ENCODE peak calls at places on chromosomes 5 and 9, in seven cellular contexts. S is endodermal cell, K is OCI-LY7, B is type B pancreatic cell, T is ascending aorta, H is heart left ventricle, Q is right atrium auricular region. P is an unnamed sample.

GRCh38 chr5:139974661-139975060 is 68.4 kb downstream of the NRG2 start:
- DNase-seq in S (peak; percentile 70), K (no peak), B (peak; percentile 47), T (no peak), H (no peak), Q (no peak), P (no peak)

GRCh38 chr9:127495884-127496555 is 44.7 kb downstream of the LRSAM1 start:
- DNase-seq in S (no peak), K (no peak), B (no peak), T (no peak), H (no peak), Q (no peak), P (no peak)

GRCh38 chr5:372911-373709 is 51.6 kb downstream of the AHRR start:
- DNase-seq in S (peak; percentile 64), K (no peak), B (peak; percentile 70), T (peak; percentile 59), H (peak; percentile 27), Q (peak; percentile 47), P (no peak)

GRCh38 chr5:159097461-159098284 is 2.0 kb downstream of the EBF1 start:
- DNase-seq in S (peak; percentile 71), K (peak; percentile 68), B (no peak), T (peak; percentile 74), H (peak; percentile 50), Q (no peak), P (peak; percentile 73)

GRCh38 chr5:107864793-107865192 is 194.1 kb upstream of the EFNA5 start:
- DNase-seq in S (no peak), K (no peak), B (no peak), T (no peak), H (no peak), Q (no peak), P (no peak)

GRCh38 chr9:122446819-122447484 is 30.8 kb downstream of the OR1J1 start:
- DNase-seq in S (no peak), K (no peak), B (no peak), T (no peak), H (no peak), Q (no peak), P (no peak)

GRCh38 chr5:7873216-7873615 is 4.3 kb downstream of the MTRR start:
- DNase-seq in S (no peak), K (peak; percentile 21), B (no peak), T (no peak), H (no peak), Q (no peak), P (no peak)

GRCh38 chr9:71025728-71026127 is 95.7 kb downstream of the TRPM3 start:
- DNase-seq in S (no peak), K (no peak), B (no peak), T (no peak), H (no peak), Q (no peak), P (no peak)

GRCh38 chr9:13603916-13604315 is 324.4 kb upstream of the MPDZ start:
- DNase-seq in S (no peak), K (no peak), B (no peak), T (no peak), H (no peak), Q (no peak), P (no peak)

GRCh38 chr9:71647094-71647591 is 121.2 kb downstream of the CEMIP2 start:
- DNase-seq in S (peak; percentile 55), K (no peak), B (no peak), T (peak; percentile 79), H (peak; percentile 85), Q (peak; percentile 88), P (no peak)

DNA sequence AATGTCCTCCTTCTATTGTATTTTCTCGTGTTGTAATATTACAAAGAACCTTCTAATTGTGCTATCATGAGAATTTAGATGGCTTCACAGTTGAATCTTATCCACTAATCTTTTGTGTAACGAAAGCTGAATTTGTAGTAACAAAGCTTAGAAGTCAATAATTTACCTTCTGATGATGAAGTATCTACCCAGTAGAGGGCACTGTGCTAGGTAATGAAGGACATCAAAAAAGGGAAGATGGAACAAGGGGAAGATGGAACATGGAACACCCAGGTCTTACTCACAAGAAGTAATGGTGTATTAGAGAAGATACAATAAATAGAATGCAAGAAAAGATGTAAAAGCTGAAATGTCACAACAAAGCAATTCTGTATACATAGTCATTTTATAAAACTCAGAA is 131.0 kb upstream of the CCNG1 start:
- DNase-seq in S (no peak), K (peak; percentile 30), B (no peak), T (no peak), H (no peak), Q (no peak), P (no peak)
- TF ChIP-seq CTCF in S (peak; percentile 79), K (peak; percentile 80), B (peak; percentile 61), T (no peak), H (peak; percentile 28), Q (no peak), P (peak; percentile 18)

GRCh38 chr5:14208071-14209021 is 65.2 kb downstream of the TRIO start:
- DNase-seq in S (no peak), K (peak; percentile 42), B (no peak), T (no peak), H (no peak), Q (no peak), P (no peak)
- TF ChIP-seq CTCF in S (no peak), K (peak; percentile 27), B (no peak), T (no peak), H (no peak), Q (no peak), P (no peak)

GRCh38 chr5:35939639-35940038 is 1.2 kb upstream of the CAPSL start:
- DNase-seq in S (no peak), K (no peak), B (no peak), T (no peak), H (no peak), Q (no peak), P (no peak)
- TF ChIP-seq CTCF in S (peak; percentile 18), K (peak; percentile 61), B (peak; percentile 50), T (no peak), H (no peak), Q (peak; percentile 13), P (no peak)

GRCh38 chr5:141398608-141399007 is 861 bp downstream of the PCDHGB5 start:
- DNase-seq in S (no peak), K (no peak), B (no peak), T (no peak), H (no peak), Q (no peak), P (no peak)

GRCh38 chr5:141389153-141390042 is 1.9 kb downstream of the PCDHGB4 start:
- DNase-seq in S (no peak), K (no peak), B (peak; percentile 55), T (no peak), H (no peak), Q (no peak), P (no peak)

GRCh38 chr5:141393267-141393666 is 834 bp downstream of the PCDHGA8 start:
- DNase-seq in S (no peak), K (no peak), B (no peak), T (no peak), H (no peak), Q (no peak), P (no peak)

GRCh38 chr5:141388661-141389060 is 1.2 kb downstream of the PCDHGB4 start:
- DNase-seq in S (no peak), K (no peak), B (no peak), T (no peak), H (no peak), Q (no peak), P (no peak)

DNA sequence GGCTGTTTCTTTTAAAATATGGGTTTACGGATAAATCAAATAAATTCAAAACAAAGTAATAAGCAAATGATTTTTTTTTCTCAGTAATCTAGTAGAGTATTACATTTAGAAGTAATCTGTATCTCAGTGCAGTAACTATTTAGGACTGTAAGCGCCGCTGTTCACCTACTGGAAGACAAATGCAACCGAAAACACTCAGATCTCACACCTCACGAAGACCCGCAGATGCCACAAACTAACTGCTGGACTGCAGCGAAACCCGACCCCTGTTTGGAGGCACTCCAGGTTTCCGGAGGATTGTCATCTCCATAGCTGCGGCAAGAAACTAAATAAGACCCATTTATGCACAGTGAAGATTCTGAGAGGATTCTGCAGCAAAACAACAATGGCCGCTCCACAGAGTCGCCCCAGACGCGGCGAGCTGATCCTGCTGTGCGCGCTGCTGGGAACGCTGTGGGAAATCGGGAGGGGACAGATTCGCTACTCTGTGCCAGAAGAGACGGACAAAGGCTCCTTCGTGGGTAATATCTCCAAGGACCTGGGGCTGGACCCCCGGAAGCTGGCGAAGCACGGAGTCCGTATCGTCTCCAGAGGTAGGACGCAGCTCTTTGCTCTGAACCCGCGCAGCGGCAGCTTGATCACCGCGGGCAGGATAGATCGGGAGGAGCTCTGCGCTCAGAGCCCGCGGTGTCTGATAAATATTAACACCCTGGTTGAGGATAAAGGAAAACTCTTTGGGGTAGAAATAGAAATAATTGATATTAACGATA is at the start of gene PCDHGA8:
- DNase-seq in S (no peak), K (peak; percentile 41), B (no peak), T (no peak), H (no peak), Q (no peak), P (no peak)
- TF ChIP-seq CTCF in S (no peak), K (peak; percentile 84), B (no peak), T (no peak), H (peak; percentile 22), Q (no peak), P (no peak)

GRCh38 chr5:62275581-62275980 is 30.4 kb upstream of the KIF2A start:
- DNase-seq in S (no peak), K (no peak), B (no peak), T (no peak), H (no peak), Q (no peak), P (no peak)
- TF ChIP-seq CTCF in S (no peak), K (no peak), B (no peak), T (no peak), H (no peak), Q (no peak), P (no peak)